ENCODE peak calls at places on chromosomes 11 and 22, in six cellular contexts. D, A, E, J, Z and U are unnamed samples.

GRCh38 chr22:25892678-25893077 is 150.7 kb downstream of the MYO18B start:
- DNase-seq in D (no peak), A (no peak), E (no peak), J (no peak), Z (no peak), U (no peak)

GRCh38 chr11:92224394-92225205 is at the start of gene FAT3:
- DNase-seq in D (peak), A (no peak), E (peak), J (peak), Z (no peak), U (no peak)

GRCh38 chr11:120141144-120142071 is 3.5 kb upstream of the TRIM29 start:
- DNase-seq in D (no peak), A (no peak), E (no peak), J (peak), Z (no peak), U (no peak)

GRCh38 chr11:78798567-78799170 is 224.0 kb upstream of the NARS2 start:
- DNase-seq in D (peak), A (peak), E (peak), J (no peak), Z (peak), U (peak)

GRCh38 chr22:45007946-45008852 is 1.6 kb downstream of the PHF21B start:
- DNase-seq in D (peak), A (no peak), E (peak), J (no peak), Z (no peak), U (no peak)

GRCh38 chr11:35165416-35166368 is 26.7 kb downstream of the CD44 start:
- DNase-seq in D (no peak), A (peak), E (peak), J (no peak), Z (no peak), U (peak)

GRCh38 chr22:38953577-38954413 is 3.6 kb upstream of the APOBEC3A start:
- DNase-seq in D (no peak), A (no peak), E (peak), J (no peak), Z (no peak), U (no peak)

GRCh38 chr22:41382610-41383009 is 868 bp downstream of the TEF start:
- DNase-seq in D (no peak), A (no peak), E (no peak), J (no peak), Z (no peak), U (no peak)

GRCh38 chr11:128881221-128881620 is 9.9 kb upstream of the KCNJ5 start:
- DNase-seq in D (no peak), A (no peak), E (no peak), J (no peak), Z (no peak), U (no peak)

GRCh38 chr11:11973361-11973800 is 35.0 kb downstream of the DKK3 start:
- DNase-seq in D (no peak), A (no peak), E (no peak), J (peak), Z (no peak), U (no peak)

GRCh38 chr11:492416-493226 is 14.4 kb downstream of the RNH1 start:
- DNase-seq in D (no peak), A (no peak), E (peak), J (peak), Z (no peak), U (no peak)

GRCh38 chr11:64339754-64340408 is at the start of gene CCDC88B:
- DNase-seq in D (no peak), A (no peak), E (peak), J (no peak), Z (no peak), U (no peak)

GRCh38 chr11:130882138-130882551 is 34.1 kb downstream of the SNX19 start:
- DNase-seq in D (no peak), A (peak), E (no peak), J (no peak), Z (no peak), U (no peak)

GRCh38 chr22:21636629-21637218 is 4.2 kb downstream of the CCDC116 start:
- DNase-seq in D (no peak), A (no peak), E (no peak), J (no peak), Z (no peak), U (no peak)

GRCh38 chr11:123137496-123138270 is 57.4 kb downstream of the CLMP start:
- DNase-seq in D (peak), A (no peak), E (peak), J (peak), Z (peak), U (peak)

GRCh38 chr22:26737262-26737661 is 79.9 kb downstream of the MIAT start:
- DNase-seq in D (no peak), A (no peak), E (no peak), J (no peak), Z (no peak), U (no peak)

GRCh38 chr11:127998421-127998820 is 588.9 kb downstream of the ETS1 start:
- DNase-seq in D (no peak), A (no peak), E (no peak), J (no peak), Z (no peak), U (no peak)

GRCh38 chr11:45233804-45234170 is 52.4 kb downstream of the SYT13 start:
- DNase-seq in D (no peak), A (no peak), E (no peak), J (no peak), Z (no peak), U (no peak)

GRCh38 chr11:1422481-1422880 is 32.7 kb downstream of the BRSK2 start:
- DNase-seq in D (peak), A (no peak), E (no peak), J (no peak), Z (no peak), U (no peak)

GRCh38 chr11:131746201-131746600 is 375.8 kb downstream of the NTM start:
- DNase-seq in D (no peak), A (no peak), E (no peak), J (no peak), Z (no peak), U (no peak)

GRCh38 chr11:2700415-2701211 is 819 bp upstream of the KCNQ1OT1 start:
- DNase-seq in D (peak), A (peak), E (peak), J (no peak), Z (no peak), U (peak)

GRCh38 chr11:2204361-2205213 is 33.0 kb upstream of the TH start:
- DNase-seq in D (no peak), A (no peak), E (no peak), J (peak), Z (no peak), U (no peak)

GRCh38 chr11:126751242-126751641 is 249.3 kb downstream of the KIRREL3 start:
- DNase-seq in D (no peak), A (no peak), E (no peak), J (no peak), Z (no peak), U (no peak)

GRCh38 chr11:71322861-71323582 is 70.6 kb upstream of the SHANK2 start:
- DNase-seq in D (no peak), A (no peak), E (no peak), J (no peak), Z (no peak), U (no peak)

GRCh38 chr11:12803086-12803826 is 129.0 kb downstream of the TEAD1 start:
- DNase-seq in D (no peak), A (no peak), E (no peak), J (no peak), Z (no peak), U (no peak)

GRCh38 chr22:49660794-49661781 is 166.6 kb downstream of the BRD1 start:
- DNase-seq in D (no peak), A (no peak), E (no peak), J (no peak), Z (peak), U (no peak)

GRCh38 chr11:33045551-33046255 is 6.3 kb downstream of the TCP11L1 start:
- DNase-seq in D (no peak), A (no peak), E (no peak), J (no peak), Z (no peak), U (no peak)

GRCh38 chr22:45889539-45890350 is 87.2 kb downstream of the WNT7B start:
- DNase-seq in D (no peak), A (no peak), E (no peak), J (no peak), Z (no peak), U (no peak)

GRCh38 chr22:46052801-46053562 is 76.0 kb upstream of the WNT7B start:
- DNase-seq in D (no peak), A (peak), E (no peak), J (no peak), Z (peak), U (peak)